ENCODE peak calls at places on chromosome 4, in seven cellular contexts. A is hypothalamus; Z is GM12865; Q is stimulated activated CD4-positive, alpha-beta T cell treated with anti-CD3 and anti-CD28 coated beads, Interleukin-15, amount 100 ng/mL, for 1 hour; V is anterior cingulate cortex; C is mucosa of descending colon; K is fibroblast of villous mesenchyme. U is an unnamed sample.
A peak's percentile ranks its signal among the peaks of the same experiment; 100 is the strongest.

GRCh38 chr4:1246901-1247810 is 1.8 kb downstream of the CTBP1 start:
- DNase-seq in A (no peak), Z (peak; percentile 52), Q (no peak), V (no peak), C (no peak), K (peak; percentile 19), U (no peak)

GRCh38 chr4:70873216-70873615 is 29.0 kb upstream of the MOB1B start:
- DNase-seq in A (no peak), Z (no peak), Q (no peak), V (no peak), C (no peak), K (no peak), U (no peak)

GRCh38 chr4:109574443-109574850 is 14.4 kb downstream of the MCUB start:
- DNase-seq in A (no peak), Z (no peak), Q (no peak), V (no peak), C (peak; percentile 40), K (peak; percentile 23), U (no peak)

GRCh38 chr4:73832651-73833237 is 3.7 kb upstream of the CXCL6 start:
- DNase-seq in A (no peak), Z (no peak), Q (no peak), V (no peak), C (no peak), K (peak; percentile 30), U (no peak)

GRCh38 chr4:119794681-119795080 is 166.1 kb upstream of the PDE5A start:
- DNase-seq in A (no peak), Z (no peak), Q (no peak), V (no peak), C (no peak), K (no peak), U (no peak)

GRCh38 chr4:6177587-6178197 is 22.7 kb downstream of the JAKMIP1 start:
- DNase-seq in A (no peak), Z (peak; percentile 89), Q (no peak), V (no peak), C (peak; percentile 16), K (no peak), U (no peak)

GRCh38 chr4:8914461-8915171 is 43.0 kb upstream of the HMX1 start:
- DNase-seq in A (no peak), Z (no peak), Q (no peak), V (no peak), C (no peak), K (no peak), U (no peak)

GRCh38 chr4:151472297-151472696 is 63.3 kb downstream of the FHIP1A start:
- DNase-seq in A (no peak), Z (no peak), Q (no peak), V (no peak), C (no peak), K (no peak), U (no peak)

GRCh38 chr4:36255575-36255974 is 11.3 kb upstream of the ARAP2 start:
- DNase-seq in A (no peak), Z (peak; percentile 92), Q (peak; percentile 27), V (peak; percentile 32), C (peak; percentile 30), K (no peak), U (no peak)

GRCh38 chr4:6844986-6845385 is 62.5 kb downstream of the KIAA0232 start:
- DNase-seq in A (no peak), Z (no peak), Q (no peak), V (no peak), C (no peak), K (no peak), U (no peak)

GRCh38 chr4:25703731-25704388 is 48.2 kb downstream of the SLC34A2 start:
- DNase-seq in A (no peak), Z (no peak), Q (no peak), V (no peak), C (no peak), K (no peak), U (no peak)

GRCh38 chr4:78612398-78613005 is 60.9 kb downstream of the ANXA3 start:
- DNase-seq in A (no peak), Z (peak; percentile 66), Q (no peak), V (peak; percentile 46), C (peak; percentile 61), K (peak; percentile 60), U (no peak)

GRCh38 chr4:101910786-101911373 is 120.3 kb downstream of the BANK1 start:
- DNase-seq in A (no peak), Z (no peak), Q (no peak), V (no peak), C (no peak), K (no peak), U (no peak)

GRCh38 chr4:89939464-89939863 is 44.8 kb downstream of the MMRN1 start:
- DNase-seq in A (no peak), Z (no peak), Q (no peak), V (no peak), C (no peak), K (no peak), U (no peak)

GRCh38 chr4:55277011-55277410 is 69.0 kb upstream of the SRD5A3 start:
- DNase-seq in A (no peak), Z (no peak), Q (no peak), V (no peak), C (no peak), K (no peak), U (no peak)

GRCh38 chr4:125988464-125988863 is 673.7 kb downstream of the FAT4 start:
- DNase-seq in A (no peak), Z (no peak), Q (no peak), V (no peak), C (no peak), K (no peak), U (no peak)

GRCh38 chr4:140426610-140427103 is 791 bp downstream of the CLGN start:
- DNase-seq in A (no peak), Z (no peak), Q (no peak), V (no peak), C (no peak), K (no peak), U (no peak)

GRCh38 chr4:37908488-37909343 is 17.8 kb downstream of the TBC1D1 start:
- DNase-seq in A (no peak), Z (no peak), Q (no peak), V (peak; percentile 7), C (no peak), K (peak; percentile 58), U (no peak)

GRCh38 chr4:2500547-2500946 is 31.6 kb downstream of the RNF4 start:
- DNase-seq in A (no peak), Z (no peak), Q (no peak), V (no peak), C (no peak), K (no peak), U (no peak)

GRCh38 chr4:125444166-125444565 is 129.4 kb downstream of the FAT4 start:
- DNase-seq in A (no peak), Z (no peak), Q (no peak), V (no peak), C (no peak), K (no peak), U (no peak)

GRCh38 chr4:169314906-169315305 is 44.1 kb upstream of the SH3RF1 start:
- DNase-seq in A (no peak), Z (no peak), Q (no peak), V (peak; percentile 3), C (peak; percentile 95), K (peak; percentile 48), U (no peak)

GRCh38 chr4:90317785-90318184 is 190.6 kb downstream of the CCSER1 start:
- DNase-seq in A (no peak), Z (no peak), Q (no peak), V (no peak), C (no peak), K (peak; percentile 29), U (no peak)

GRCh38 chr4:14532436-14532835 is 469.8 kb upstream of the CPEB2 start:
- DNase-seq in A (no peak), Z (no peak), Q (no peak), V (no peak), C (no peak), K (no peak), U (no peak)

GRCh38 chr4:20528508-20528907 is 171.8 kb upstream of the PACRGL start:
- DNase-seq in A (no peak), Z (no peak), Q (no peak), V (no peak), C (no peak), K (peak; percentile 49), U (no peak)

GRCh38 chr4:5524900-5525299 is 183.5 kb downstream of the EVC2 start:
- DNase-seq in A (no peak), Z (no peak), Q (no peak), V (no peak), C (peak; percentile 2), K (peak; percentile 65), U (no peak)

GRCh38 chr4:52612341-52612740 is 46.8 kb downstream of the USP46 start:
- DNase-seq in A (no peak), Z (no peak), Q (no peak), V (no peak), C (no peak), K (peak; percentile 19), U (no peak)

GRCh38 chr4:74018771-74019170 is 19.7 kb downstream of the CXCL3 start:
- DNase-seq in A (no peak), Z (no peak), Q (no peak), V (no peak), C (no peak), K (no peak), U (no peak)

GRCh38 chr4:147157860-147158701 is 212.4 kb upstream of the TTC29 start:
- DNase-seq in A (peak; percentile 3), Z (no peak), Q (no peak), V (no peak), C (no peak), K (peak; percentile 12), U (peak; percentile 20)

GRCh38 chr4:103451341-103451740 is 253.2 kb upstream of the CENPE start:
- DNase-seq in A (no peak), Z (no peak), Q (no peak), V (no peak), C (no peak), K (no peak), U (no peak)

GRCh38 chr4:5707366-5708133 is 809 bp downstream of the EVC2 start:
- DNase-seq in A (no peak), Z (no peak), Q (no peak), V (no peak), C (no peak), K (no peak), U (no peak)

GRCh38 chr4:2939383-2940243 is 23.6 kb downstream of the NOP14 start:
- DNase-seq in A (no peak), Z (peak; percentile 29), Q (no peak), V (no peak), C (no peak), K (no peak), U (no peak)